ENCODE peak calls at places on chromosomes 6 and 20, in ten cellular contexts. M is psoas muscle, L is H9, P is type B pancreatic cell, O is HCT116, Q is tibial artery, Z is heart left ventricle, B is IMR-90, N is neural crest cell, K is fibroblast of the aortic adventitia. H is an unnamed sample.

GRCh38 chr6:73409395-73409794 is 14.8 kb downstream of the DDX43 start:
- DNase-seq in L (no peak), Z (no peak), N (no peak), M (no peak), B (peak), Q (no peak), P (no peak), K (peak), O (no peak), H (no peak)

GRCh38 chr20:54624701-54625472 is 149.5 kb downstream of the DOK5 start:
- DNase-seq in Z (peak), N (no peak), O (no peak), P (no peak), K (peak), B (peak), Q (no peak), M (no peak), L (no peak), H (no peak)

GRCh38 chr20:47289989-47290388 is 66.5 kb downstream of the ZMYND8 start:
- DNase-seq in Q (no peak), M (no peak), L (no peak), P (no peak), Z (no peak), N (no peak), B (peak), O (no peak), K (no peak), H (no peak)

GRCh38 chr6:142927904-142928303 is 17.1 kb downstream of the HIVEP2 start:
- DNase-seq in O (no peak), Q (no peak), Z (no peak), N (no peak), P (no peak), L (no peak), M (no peak), K (peak), B (peak), H (no peak)

GRCh38 chr6:129493396-129493902 is 216.5 kb downstream of the ARHGAP18 start:
- DNase-seq in Z (no peak), K (peak), B (peak), M (no peak), Q (no peak), O (peak), P (no peak), N (no peak), L (no peak), H (peak)

GRCh38 chr6:7236312-7237209 is 76.4 kb downstream of the SSR1 start:
- DNase-seq in M (no peak), K (no peak), B (no peak), P (no peak), Z (no peak), O (peak), L (no peak), Q (no peak), N (no peak), H (no peak)

GRCh38 chr20:50056408-50056926 is 56.5 kb downstream of the UBE2V1 start:
- DNase-seq in L (no peak), Z (no peak), B (no peak), O (no peak), N (no peak), K (no peak), Q (no peak), M (no peak), P (no peak), H (no peak)

GRCh38 chr6:118500130-118501015 is 47.7 kb upstream of the PLN start:
- DNase-seq in N (no peak), P (no peak), M (no peak), L (no peak), K (no peak), O (no peak), Q (no peak), Z (no peak), B (no peak), H (no peak)

GRCh38 chr6:144159727-144160126 is 9.4 kb downstream of the STX11 start:
- DNase-seq in Q (no peak), K (no peak), Z (no peak), O (no peak), L (no peak), N (no peak), M (no peak), P (no peak), B (no peak), H (no peak)

GRCh38 chr6:156618600-156619205 is 158.5 kb upstream of the ARID1B start:
- DNase-seq in K (no peak), Z (no peak), M (no peak), N (no peak), B (no peak), P (no peak), Q (no peak), L (peak), O (no peak), H (no peak)

GRCh38 chr6:36727491-36728021 is 29.9 kb downstream of the RAB44 start:
- DNase-seq in Z (no peak), M (peak), P (no peak), O (no peak), K (peak), B (peak), L (no peak), N (no peak), Q (no peak), H (no peak)

GRCh38 chr20:23624307-23624706 is 13.4 kb downstream of the CST3 start:
- DNase-seq in L (no peak), N (no peak), Z (no peak), Q (no peak), M (no peak), K (peak), O (no peak), P (no peak), B (no peak), H (no peak)

GRCh38 chr6:138403324-138403800 is 661 bp upstream of the HEBP2 start:
- DNase-seq in Q (no peak), N (peak), L (peak), M (peak), Z (peak), B (no peak), O (no peak), K (no peak), P (no peak), H (no peak)

GRCh38 chr20:60642048-60642447 is 610.0 kb upstream of the CDH4 start:
- DNase-seq in B (no peak), N (no peak), L (no peak), K (no peak), P (no peak), Q (no peak), Z (no peak), M (no peak), O (no peak), H (no peak)

GRCh38 chr6:169239181-169239580 is 14.5 kb downstream of the THBS2 start:
- DNase-seq in O (no peak), Z (no peak), B (no peak), N (no peak), M (no peak), L (no peak), Q (no peak), K (no peak), P (no peak), H (no peak)

GRCh38 chr6:159217595-159218275 is 48.5 kb downstream of the FNDC1 start:
- DNase-seq in K (peak), O (peak), M (no peak), N (peak), Q (no peak), B (peak), P (no peak), Z (no peak), L (peak), H (peak)

GRCh38 chr6:98828991-98829411 is 5.4 kb upstream of the POU3F2 start:
- DNase-seq in B (no peak), Q (no peak), P (no peak), O (no peak), N (no peak), L (peak), Z (no peak), M (no peak), K (no peak), H (no peak)

GRCh38 chr20:24118781-24119175 is 130.2 kb upstream of the GGTLC1 start:
- DNase-seq in K (peak), N (no peak), M (peak), L (no peak), Q (peak), P (no peak), Z (no peak), O (no peak), B (no peak), H (no peak)

GRCh38 chr6:32192608-32193039 is at the start of gene GPSM3:
- DNase-seq in B (peak), O (no peak), P (no peak), L (peak), M (peak), N (no peak), Z (peak), K (no peak), Q (no peak), H (no peak)

GRCh38 chr20:61331542-61331941 is 79.5 kb downstream of the CDH4 start:
- DNase-seq in O (no peak), Z (no peak), N (no peak), B (no peak), K (no peak), Q (no peak), M (no peak), L (peak), P (no peak), H (no peak)

GRCh38 chr6:2765896-2766766 is 938 bp downstream of the WRNIP1 start:
- DNase-seq in B (peak), N (peak), P (no peak), Z (peak), K (peak), O (no peak), M (peak), L (no peak), Q (peak), H (peak)

GRCh38 chr6:160505970-160506369 is 157.8 kb downstream of the SLC22A3 start:
- DNase-seq in Q (no peak), P (no peak), O (no peak), K (peak), B (no peak), N (no peak), M (no peak), L (no peak), Z (no peak), H (no peak)

GRCh38 chr20:57894522-57894921 is 184.7 kb upstream of the PMEPA1 start:
- DNase-seq in P (no peak), O (no peak), L (no peak), Q (no peak), Z (no peak), B (no peak), M (no peak), N (no peak), K (no peak), H (no peak)

GRCh38 chr6:94323853-94324252 is 904.5 kb upstream of the EPHA7 start:
- DNase-seq in K (no peak), L (peak), N (no peak), P (no peak), O (no peak), Z (no peak), B (no peak), M (no peak), Q (no peak), H (no peak)

DNA sequence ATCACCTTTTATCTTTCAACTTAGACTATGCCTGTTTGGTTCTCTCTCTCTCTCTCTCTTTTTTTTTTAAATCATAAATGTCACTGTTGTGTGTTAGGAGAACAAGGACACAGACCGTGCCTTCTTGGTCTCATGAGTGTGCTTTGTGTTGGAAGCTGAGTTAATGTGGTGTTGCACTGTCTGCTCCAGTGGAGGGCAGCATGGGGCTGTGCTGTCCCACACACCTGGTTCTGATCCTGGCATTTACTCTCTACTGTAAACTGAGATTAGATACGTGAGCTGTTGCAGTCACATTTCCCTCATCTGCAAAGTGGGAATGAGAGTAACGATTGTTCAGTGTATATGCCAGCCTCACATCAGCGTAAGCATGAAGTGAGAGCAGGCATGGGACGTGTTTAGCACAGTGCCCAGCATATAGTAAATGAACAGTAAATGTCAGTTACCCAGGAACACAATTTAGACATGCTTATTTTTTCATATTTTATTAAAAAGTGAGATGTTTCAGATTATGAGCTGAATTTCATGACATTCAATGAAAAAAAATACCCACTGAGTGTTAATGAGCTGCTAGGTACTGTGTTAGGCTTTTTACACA is 161.1 kb downstream of the FARS2 start:
- DNase-seq in Z (no peak), N (no peak), K (peak), L (peak), O (peak), Q (no peak), P (no peak), B (peak), M (no peak), H (peak)
- TF ChIP-seq CTCF in Z (peak), N (peak), K (peak), L (peak), O (peak), Q (peak), P (peak), B (peak), M (peak), H (peak)

GRCh38 chr6:150887978-150888563 is 22.6 kb downstream of the MTHFD1L start:
- DNase-seq in K (no peak), O (no peak), L (no peak), M (no peak), Z (no peak), N (no peak), Q (no peak), B (no peak), P (no peak), H (no peak)

GRCh38 chr6:150894935-150895686 is 29.6 kb downstream of the MTHFD1L start:
- DNase-seq in Q (no peak), P (no peak), Z (peak), M (no peak), B (peak), O (no peak), N (no peak), L (no peak), K (peak), H (no peak)

GRCh38 chr6:150894191-150894744 is 28.8 kb downstream of the MTHFD1L start:
- DNase-seq in B (no peak), Z (no peak), P (no peak), K (no peak), M (no peak), O (no peak), L (no peak), N (no peak), Q (no peak), H (no peak)

GRCh38 chr6:150890346-150890745 is 24.8 kb downstream of the MTHFD1L start:
- DNase-seq in P (no peak), M (no peak), O (no peak), N (no peak), Q (no peak), Z (no peak), B (no peak), L (no peak), K (no peak), H (no peak)

GRCh38 chr6:150891886-150892485 is 26.5 kb downstream of the MTHFD1L start:
- DNase-seq in O (peak), N (peak), M (peak), Z (peak), B (peak), K (peak), L (peak), Q (peak), P (peak), H (peak)
- TF ChIP-seq CTCF in O (peak), N (peak), M (peak), Z (peak), B (peak), K (peak), L (peak), Q (peak), P (peak), H (peak)

DNA sequence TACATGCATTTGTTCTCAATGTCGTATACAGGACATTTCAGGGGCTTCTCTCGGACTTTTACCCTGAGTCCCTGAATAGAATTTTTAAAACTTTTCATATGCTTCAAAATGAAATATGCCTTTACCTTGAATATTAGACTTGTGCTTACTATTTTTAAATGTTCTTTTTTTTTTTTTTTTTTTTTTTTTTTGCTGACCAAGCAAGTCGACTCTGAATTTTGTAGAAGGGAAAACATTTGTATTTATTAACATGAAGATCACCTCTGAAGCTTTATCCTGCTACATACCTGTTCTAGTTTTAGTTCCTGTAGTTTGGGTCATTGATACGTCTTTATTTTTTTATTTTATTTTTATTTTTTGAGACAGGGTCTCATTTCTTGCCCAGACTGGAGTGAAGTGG is 39.7 kb upstream of the SAYSD1 start:
- DNase-seq in L (no peak), M (no peak), Q (no peak), P (no peak), K (no peak), O (no peak), B (no peak), N (no peak), Z (no peak), H (no peak)
- TF ChIP-seq CTCF in L (no peak), M (no peak), Q (no peak), P (no peak), K (no peak), O (no peak), B (no peak), N (no peak), Z (no peak), H (no peak)

DNA sequence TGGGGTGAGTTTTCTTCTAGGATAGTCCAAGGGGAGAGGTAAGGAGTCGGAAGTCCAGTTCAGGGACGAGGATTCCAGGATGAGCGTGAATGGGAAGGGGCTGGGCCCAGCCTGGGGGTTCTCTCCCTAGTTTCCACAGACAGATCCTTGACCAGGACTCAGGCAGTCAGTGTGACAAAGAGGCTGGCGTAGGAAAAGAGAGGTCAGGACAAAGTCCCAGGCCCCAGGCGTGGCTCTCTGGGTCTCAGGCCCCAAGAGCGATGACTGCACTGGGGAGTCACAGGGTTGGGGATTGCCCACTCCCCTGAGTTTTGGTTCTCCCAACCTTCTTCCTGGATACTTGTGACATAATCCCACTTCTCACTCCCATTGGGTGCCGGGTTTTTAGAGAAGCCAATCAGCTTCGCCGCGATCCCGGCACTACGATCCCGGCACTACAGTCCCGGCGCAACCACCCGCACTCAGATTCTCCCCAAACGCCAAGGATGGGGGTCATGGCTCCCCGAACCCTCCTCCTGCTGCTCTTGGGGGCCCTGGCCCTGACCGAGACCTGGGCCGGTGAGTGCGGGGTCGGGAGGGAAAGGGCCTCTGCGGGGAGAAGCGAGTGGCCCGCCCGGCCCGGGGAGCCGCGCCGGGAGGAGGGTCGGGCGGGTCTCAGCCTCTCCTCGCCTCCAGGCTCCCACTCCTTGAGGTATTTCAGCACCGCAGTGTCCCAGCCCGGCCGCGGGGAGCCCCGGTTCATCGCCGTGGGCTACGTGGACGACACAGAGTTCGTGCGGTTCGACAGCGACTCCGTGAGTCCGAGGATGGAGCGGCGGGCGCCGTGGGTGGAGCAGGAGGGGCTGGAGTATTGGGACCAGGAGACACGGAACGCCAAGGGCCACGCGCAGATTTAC is 46.2 kb upstream of the TRIM26 start:
- DNase-seq in P (peak), L (peak), K (peak), Q (peak), M (peak), O (peak), B (peak), N (peak), Z (peak), H (peak)
- TF ChIP-seq CTCF in P (no peak), L (peak), K (peak), Q (peak), M (peak), O (no peak), B (peak), N (peak), Z (no peak), H (peak)

GRCh38 chr6:389622-390021 is 1.9 kb upstream of the IRF4 start:
- DNase-seq in O (no peak), P (no peak), Z (no peak), M (no peak), N (no peak), L (no peak), Q (no peak), B (no peak), K (no peak), H (no peak)
- TF ChIP-seq CTCF in O (peak), P (no peak), Z (no peak), M (no peak), N (no peak), L (no peak), Q (no peak), B (no peak), K (no peak), H (no peak)

DNA sequence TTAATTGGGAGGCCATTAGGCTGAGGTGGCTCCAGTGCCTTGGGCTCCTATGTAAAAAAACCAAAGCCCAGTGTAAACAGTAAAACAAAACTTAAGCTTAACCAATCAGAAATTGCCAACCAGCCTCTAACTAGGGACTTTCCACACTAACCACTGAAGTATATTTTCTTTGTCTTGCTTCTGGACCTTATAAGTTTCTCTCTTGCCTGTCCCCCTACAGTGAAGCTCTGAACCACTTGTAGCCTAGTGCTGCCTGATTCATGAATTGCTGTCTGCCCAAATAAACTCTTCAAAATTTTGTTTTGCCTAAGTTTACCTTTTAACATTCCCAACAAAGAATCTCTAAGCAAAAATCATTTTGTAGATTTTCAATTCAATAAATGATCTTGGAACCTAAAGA is 28.2 kb downstream of the POPDC3 start:
- DNase-seq in L (no peak), Q (no peak), Z (no peak), M (no peak), B (peak), O (no peak), P (no peak), N (no peak), K (no peak), H (no peak)
- TF ChIP-seq CTCF in L (no peak), Q (no peak), Z (no peak), M (no peak), B (no peak), O (no peak), P (no peak), N (no peak), K (no peak), H (no peak)

GRCh38 chr20:6162239-6162638 is 39.4 kb upstream of the FERMT1 start:
- DNase-seq in Q (peak), O (no peak), Z (peak), L (no peak), N (no peak), B (no peak), K (peak), M (peak), P (no peak), H (no peak)

GRCh38 chr20:6160736-6161135 is 37.9 kb upstream of the FERMT1 start:
- DNase-seq in L (no peak), K (no peak), N (no peak), B (no peak), O (no peak), M (no peak), P (no peak), Q (no peak), Z (no peak), H (no peak)

GRCh38 chr20:6152777-6153176 is 29.9 kb upstream of the FERMT1 start:
- DNase-seq in O (no peak), N (no peak), L (no peak), M (no peak), B (no peak), P (no peak), Z (no peak), Q (no peak), K (no peak), H (no peak)

GRCh38 chr20:6157345-6157744 is 34.5 kb upstream of the FERMT1 start:
- DNase-seq in B (peak), P (no peak), O (no peak), N (no peak), K (no peak), Q (no peak), M (no peak), L (no peak), Z (no peak), H (no peak)
- TF ChIP-seq CTCF in B (peak), P (peak), O (peak), N (no peak), K (no peak), Q (no peak), M (no peak), L (peak), Z (no peak), H (peak)

GRCh38 chr6:79984261-79984660 is 20.2 kb upstream of the TTK start:
- DNase-seq in Z (no peak), K (peak), B (no peak), N (no peak), M (no peak), P (no peak), Q (no peak), O (peak), L (peak), H (no peak)
- TF ChIP-seq CTCF in Z (no peak), K (no peak), B (no peak), N (no peak), M (no peak), P (no peak), Q (no peak), O (peak), L (peak), H (no peak)

H was measured in HFFc6.